ENCODE peak calls at places on chromosomes 4 and X, in eight cellular contexts. Y is stomach, F is upper lobe of left lung, P is IMR-90, S is WERI-Rb-1, D is AG04450, U is brain microvascular endothelial cell, K is cardiac muscle cell. J is an unnamed sample. For H3K27me3, the result is how much of the 10 kb centered on the place peaks cover.

GRCh38 chr4:73653695-73654106 is 33.5 kb upstream of the RASSF6 start:
- DNase-seq in Y (peak), F (no peak), P (peak), S (peak), D (peak), U (no peak), K (peak), J (no peak)

GRCh38 chr4:182015893-182016292 is 227.3 kb upstream of the TENM3 start:
- DNase-seq in Y (no peak), F (no peak), P (peak), S (no peak), D (no peak), U (peak), K (no peak), J (peak)

GRCh38 chrX:254630-255215 is 26.5 kb upstream of the PLCXD1 start:
- DNase-seq in Y (peak), F (peak), P (no peak), S (peak), D (no peak), U (no peak), K (no peak), J (no peak)

GRCh38 chr4:173525118-173526033 is 4.7 kb downstream of the HAND2 start:
- DNase-seq in Y (no peak), F (peak), P (no peak), S (no peak), D (no peak), U (no peak), K (peak), J (no peak)

GRCh38 chrX:110427076-110427475 is 68.4 kb downstream of the RTL9 start:
- DNase-seq in Y (no peak), F (no peak), P (no peak), S (no peak), D (no peak), U (no peak), K (no peak), J (no peak)

GRCh38 chrX:40663880-40664630 is 16.7 kb upstream of the CXorf38 start:
- DNase-seq in Y (no peak), F (no peak), P (peak), S (peak), D (no peak), U (peak), K (peak), J (no peak)

GRCh38 chr4:127307996-127308395 is 324.8 kb upstream of the INTU start:
- DNase-seq in Y (no peak), F (no peak), P (no peak), S (no peak), D (no peak), U (no peak), K (no peak), J (no peak)

GRCh38 chr4:87659247-87659931 is 9.3 kb downstream of the DMP1 start:
- DNase-seq in Y (no peak), F (no peak), P (no peak), S (no peak), D (no peak), U (no peak), K (no peak), J (peak)

GRCh38 chr4:181966084-181966483 is 277.1 kb upstream of the TENM3 start:
- DNase-seq in Y (no peak), F (no peak), P (peak), S (no peak), D (no peak), U (peak), K (no peak), J (no peak)

GRCh38 chr4:6377626-6378492 is 94.6 kb downstream of the PPP2R2C start:
- DNase-seq in Y (no peak), F (peak), P (no peak), S (peak), D (no peak), U (no peak), K (no peak), J (no peak)

GRCh38 chrX:56788717-56789122 is 59.7 kb downstream of the NBDY start:
- DNase-seq in Y (peak), F (no peak), P (peak), S (peak), D (no peak), U (no peak), K (peak), J (no peak)

GRCh38 chr4:78602334-78602733 is 50.8 kb downstream of the ANXA3 start:
- DNase-seq in Y (no peak), F (no peak), P (no peak), S (no peak), D (no peak), U (no peak), K (no peak), J (no peak)

DNA sequence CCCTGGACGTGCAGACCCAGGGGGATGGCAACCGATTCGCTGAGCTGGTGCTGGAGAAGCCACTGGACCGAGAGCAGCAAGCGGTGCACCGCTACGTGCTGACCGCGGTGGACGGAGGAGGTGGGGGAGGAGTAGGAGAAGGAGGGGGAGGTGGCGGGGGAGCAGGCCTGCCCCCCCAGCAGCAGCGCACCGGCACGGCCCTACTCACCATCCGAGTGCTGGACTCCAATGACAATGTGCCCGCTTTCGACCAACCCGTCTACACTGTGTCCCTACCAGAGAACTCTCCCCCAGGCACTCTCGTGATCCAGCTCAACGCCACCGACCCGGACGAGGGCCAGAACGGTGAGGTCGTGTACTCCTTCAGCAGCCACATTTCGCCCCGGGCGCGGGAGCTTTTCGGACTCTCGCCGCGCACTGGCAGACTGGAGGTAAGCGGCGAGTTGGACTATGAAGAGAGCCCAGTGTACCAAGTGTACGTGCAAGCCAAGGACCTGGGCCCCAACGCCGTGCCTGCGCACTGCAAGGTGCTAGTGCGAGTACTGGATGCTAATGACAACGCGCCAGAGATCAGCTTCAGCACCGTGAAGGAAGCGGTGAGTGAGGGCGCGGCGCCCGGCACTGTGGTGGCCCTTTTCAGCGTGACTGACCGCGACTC is 1.7 kb downstream of the PCDH10 start:
- DNase-seq in Y (no peak), F (peak), P (no peak), S (peak), D (no peak), U (peak), K (peak), J (no peak)
- H3K27me3 ChIP-seq in Y (half or more), F (under half), P (under half), S (under half), D (half or more), U (under half), K (half or more), J (under half)

GRCh38 chr4:112377127-112377635 is 80.0 kb downstream of the ALPK1 start:
- DNase-seq in Y (no peak), F (no peak), P (no peak), S (no peak), D (no peak), U (no peak), K (no peak), J (no peak)

GRCh38 chr4:112377701-112378620 is 80.8 kb downstream of the ALPK1 start:
- DNase-seq in Y (no peak), F (peak), P (no peak), S (no peak), D (no peak), U (no peak), K (no peak), J (no peak)

GRCh38 chr4:112381996-112382692 is 85.0 kb downstream of the ALPK1 start:
- DNase-seq in Y (no peak), F (no peak), P (no peak), S (no peak), D (no peak), U (no peak), K (no peak), J (no peak)

GRCh38 chr4:112378858-112379257 is 81.7 kb downstream of the ALPK1 start:
- DNase-seq in Y (no peak), F (no peak), P (no peak), S (no peak), D (no peak), U (no peak), K (no peak), J (no peak)

DNA sequence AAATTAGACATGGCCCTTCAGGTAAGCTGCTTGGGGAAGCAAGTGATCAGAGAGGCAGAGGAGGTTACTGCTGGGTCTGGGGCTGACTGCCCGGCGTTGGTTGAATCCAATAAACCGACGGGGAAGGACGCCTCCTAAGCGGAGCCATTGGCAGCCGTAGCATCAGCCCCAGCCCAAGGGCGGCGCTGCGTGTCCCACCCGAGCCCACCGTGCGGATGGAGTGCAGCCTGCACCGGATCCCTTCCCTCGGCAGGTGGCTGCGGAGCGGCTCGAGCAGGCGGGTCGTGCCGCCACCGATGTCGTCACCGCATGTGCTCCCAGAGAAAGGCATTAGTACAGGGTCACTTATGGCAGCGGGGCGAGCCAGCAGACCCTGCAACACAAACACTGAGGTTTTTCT is 82.1 kb downstream of the ALPK1 start:
- DNase-seq in Y (no peak), F (peak), P (no peak), S (no peak), D (no peak), U (no peak), K (no peak), J (no peak)
- TF ChIP-seq CTCF in Y (no peak), F (no peak), P (no peak), S (no peak), D (no peak), U (peak), K (no peak), J (peak)

GRCh38 chr4:101221294-101221693 is 126.0 kb downstream of the PPP3CA start:
- DNase-seq in Y (no peak), F (no peak), P (peak), S (no peak), D (no peak), U (no peak), K (no peak), J (no peak)
- H3K4me3 ChIP-seq in Y (no peak), F (no peak), P (no peak), S (no peak), D (no peak), U (no peak), K (no peak), J (no peak)

GRCh38 chr4:112526061-112526460 is 10.1 kb upstream of the NEUROG2 start:
- DNase-seq in Y (no peak), F (no peak), P (peak), S (no peak), D (no peak), U (peak), K (no peak), J (no peak)

GRCh38 chr4:112523008-112523440 is 7.0 kb upstream of the NEUROG2 start:
- DNase-seq in Y (no peak), F (peak), P (peak), S (peak), D (no peak), U (peak), K (peak), J (no peak)

GRCh38 chr4:112521123-112522116 is 5.4 kb upstream of the NEUROG2 start:
- DNase-seq in Y (no peak), F (peak), P (no peak), S (peak), D (no peak), U (no peak), K (no peak), J (no peak)

GRCh38 chr4:112522389-112522788 is 6.4 kb upstream of the NEUROG2 start:
- DNase-seq in Y (no peak), F (no peak), P (no peak), S (no peak), D (no peak), U (no peak), K (no peak), J (no peak)

DNA sequence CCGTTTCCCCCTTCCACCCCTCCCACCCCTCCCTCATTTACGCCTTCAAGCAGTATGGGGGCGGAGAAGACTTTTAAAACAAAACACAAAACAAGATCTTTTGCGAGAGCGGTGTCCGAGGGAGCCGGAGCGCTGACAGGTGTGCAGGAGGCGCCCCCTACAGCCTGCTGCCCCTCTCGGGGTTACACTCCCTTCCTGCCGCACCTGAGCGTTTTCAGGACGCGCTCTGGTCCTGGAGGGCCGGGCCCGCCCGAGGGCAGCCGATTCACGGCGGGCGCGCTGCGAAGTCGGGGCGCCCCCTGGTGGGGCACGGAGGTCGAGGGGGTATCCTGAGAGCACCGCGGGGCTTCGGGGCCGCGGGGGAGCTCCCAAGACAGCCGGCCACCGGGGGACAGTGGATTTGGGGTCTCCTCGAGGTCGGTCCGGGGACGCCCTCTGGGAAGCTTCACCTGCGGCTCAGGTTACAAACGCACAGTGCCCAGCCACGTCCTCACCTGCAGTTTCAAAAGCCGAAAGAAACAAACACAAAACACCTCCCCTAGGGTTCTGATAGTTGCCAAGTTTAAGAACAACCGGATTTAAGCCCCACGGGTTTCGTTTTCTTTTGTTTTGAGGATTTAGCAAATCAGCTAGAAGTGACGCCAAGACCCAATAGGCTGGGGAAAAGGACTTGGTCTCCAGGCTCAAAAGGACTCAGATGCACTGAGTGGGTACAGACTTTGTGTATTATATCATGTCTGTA is 8.0 kb upstream of the NEUROG2 start:
- DNase-seq in Y (peak), F (peak), P (no peak), S (peak), D (no peak), U (no peak), K (peak), J (no peak)
- H3K27me3 ChIP-seq in Y (half or more), F (under half), P (half or more), S (half or more), D (half or more), U (half or more), K (half or more), J (under half)

GRCh38 chr4:71709961-71710360 is 73.9 kb downstream of the GC start:
- DNase-seq in Y (no peak), F (no peak), P (no peak), S (no peak), D (no peak), U (no peak), K (peak), J (no peak)
- TF ChIP-seq CTCF in Y (no peak), F (no peak), P (peak), S (no peak), D (peak), U (peak), K (peak), J (peak)

GRCh38 chr4:105551968-105552746 is at the start of gene ARHGEF38:
- DNase-seq in Y (peak), F (no peak), P (peak), S (no peak), D (no peak), U (peak), K (peak), J (peak)
- H3K4me3 ChIP-seq in Y (no peak), F (peak), P (no peak), S (no peak), D (no peak), U (no peak), K (no peak), J (peak)

GRCh38 chr4:3865986-3866812 is 100.0 kb downstream of the ADRA2C start:
- DNase-seq in Y (no peak), F (peak), P (no peak), S (peak), D (no peak), U (no peak), K (no peak), J (no peak)

GRCh38 chr4:3862640-3863420 is 96.6 kb downstream of the ADRA2C start:
- DNase-seq in Y (no peak), F (peak), P (no peak), S (no peak), D (no peak), U (no peak), K (no peak), J (no peak)

GRCh38 chr4:3861720-3862639 is 95.8 kb downstream of the ADRA2C start:
- DNase-seq in Y (no peak), F (peak), P (no peak), S (no peak), D (no peak), U (no peak), K (no peak), J (no peak)

GRCh38 chr4:3864736-3865721 is 98.8 kb downstream of the ADRA2C start:
- DNase-seq in Y (no peak), F (peak), P (no peak), S (no peak), D (no peak), U (no peak), K (no peak), J (no peak)

DNA sequence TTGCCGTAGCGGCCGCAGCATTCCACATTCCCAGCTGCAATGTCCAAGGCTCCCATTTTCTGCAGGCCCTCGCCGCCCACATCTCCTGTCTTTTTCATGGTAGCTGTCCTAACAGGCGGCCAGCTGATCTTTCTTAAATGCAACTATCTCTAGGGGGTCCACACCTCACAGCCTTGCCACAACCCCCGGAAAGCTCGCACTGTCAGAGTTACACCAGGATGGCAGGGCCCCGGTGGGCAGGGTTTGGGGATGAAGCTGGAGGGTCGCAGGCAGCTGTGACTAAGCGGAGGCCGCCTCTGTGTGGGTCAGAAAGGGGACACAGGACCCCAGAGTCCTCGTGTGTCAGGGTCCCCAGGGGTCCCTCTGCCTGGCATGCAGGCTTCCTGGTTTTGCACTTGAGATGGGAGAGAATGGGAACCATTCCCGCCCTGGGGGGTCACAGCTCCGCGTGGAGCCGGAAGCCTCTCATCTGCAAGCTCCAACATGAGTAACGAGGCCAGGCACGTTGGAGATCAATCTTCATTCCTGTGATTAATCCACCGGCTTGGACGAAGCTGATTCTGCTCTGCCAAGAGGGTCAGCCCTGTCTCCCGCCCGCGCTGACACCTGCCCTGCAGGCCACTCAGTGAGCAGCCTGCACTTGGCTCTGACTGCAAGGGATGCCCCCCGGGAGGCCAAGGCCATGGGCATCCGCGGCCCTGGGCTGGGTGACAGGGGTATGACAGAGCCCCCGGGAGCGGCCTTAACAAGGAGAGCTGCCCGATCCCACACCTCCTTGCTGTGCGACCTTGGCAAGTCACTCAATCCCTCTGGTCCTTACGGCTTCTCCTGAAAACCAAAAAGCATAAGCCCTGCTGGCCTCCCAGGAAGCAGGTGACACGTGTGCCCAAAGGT is 97.9 kb downstream of the ADRA2C start:
- DNase-seq in Y (no peak), F (peak), P (no peak), S (peak), D (no peak), U (no peak), K (no peak), J (no peak)
- H3K27me3 ChIP-seq in Y (under half), F (under half), P (half or more), S (under half), D (under half), U (under half), K (under half), J (under half)

GRCh38 chr4:151743128-151743854 is 17.5 kb downstream of the GATB start:
- DNase-seq in Y (no peak), F (no peak), P (no peak), S (no peak), D (no peak), U (no peak), K (no peak), J (peak)
- TF ChIP-seq CTCF in Y (no peak), F (no peak), P (no peak), S (no peak), D (no peak), U (no peak), K (no peak), J (peak)

GRCh38 chr4:114597410-114598115 is 1.0 kb upstream of the UGT8 start:
- DNase-seq in Y (peak), F (no peak), P (no peak), S (no peak), D (no peak), U (no peak), K (no peak), J (no peak)
- H3K4me3 ChIP-seq in Y (peak), F (peak), P (no peak), S (peak), D (no peak), U (peak), K (peak), J (peak)

GRCh38 chrX:35562395-35562794 is 235.7 kb upstream of the MAGEB16 start:
- DNase-seq in Y (no peak), F (no peak), P (no peak), S (no peak), D (no peak), U (no peak), K (no peak), J (no peak)
- H3K27me3 ChIP-seq in Y (under half), F (under half), P (under half), S (under half), D (under half), U (under half), K (under half), J (under half)

J was measured in kidney epithelial cell.